ENCODE peak calls at places on chromosomes 2 and 18, in nine cellular contexts. W, Q, G, S, I, R, J, X and K are unnamed samples.

GRCh38 chr18:13619505-13620205 is 106.7 kb downstream of the FAM210A start:
- DNase-seq in W (no peak), Q (no peak), G (no peak), S (no peak), I (no peak), R (no peak), J (no peak), X (no peak), K (no peak)

GRCh38 chr2:130826821-130827501 is 9.8 kb upstream of the ARHGEF4 start:
- DNase-seq in W (no peak), Q (no peak), G (no peak), S (no peak), I (no peak), R (no peak), J (no peak), X (no peak), K (no peak)

GRCh38 chr2:15941970-15942710 is 1.8 kb downstream of the MYCN start:
- DNase-seq in W (no peak), Q (no peak), G (no peak), S (no peak), I (no peak), R (no peak), J (no peak), X (no peak), K (no peak)

GRCh38 chr2:226800941-226801784 is 1.5 kb upstream of the IRS1 start:
- DNase-seq in W (peak; percentile 77), Q (no peak), G (peak; percentile 67), S (peak; percentile 91), I (peak; percentile 59), R (peak; percentile 48), J (peak; percentile 79), X (peak; percentile 76), K (peak; percentile 69)

GRCh38 chr18:76130845-76131244 is 364.2 kb downstream of the ZNF516 start:
- DNase-seq in W (no peak), Q (no peak), G (no peak), S (no peak), I (no peak), R (no peak), J (no peak), X (no peak), K (no peak)

GRCh38 chr18:47036927-47037605 is 1.6 kb upstream of the ELOA2 start:
- DNase-seq in W (no peak), Q (no peak), G (no peak), S (no peak), I (no peak), R (no peak), J (no peak), X (no peak), K (no peak)

GRCh38 chr2:225334524-225334923 is 65.0 kb upstream of the NYAP2 start:
- DNase-seq in W (no peak), Q (no peak), G (peak; percentile 56), S (no peak), I (peak; percentile 20), R (no peak), J (no peak), X (no peak), K (no peak)

GRCh38 chr2:233209117-233209977 is 42.1 kb upstream of the ATG16L1 start:
- DNase-seq in W (no peak), Q (no peak), G (peak; percentile 81), S (peak; percentile 55), I (no peak), R (no peak), J (peak; percentile 25), X (no peak), K (no peak)

GRCh38 chr2:239166201-239166834 is 234.5 kb downstream of the HDAC4 start:
- DNase-seq in W (no peak), Q (no peak), G (no peak), S (no peak), I (no peak), R (no peak), J (peak; percentile 1), X (no peak), K (no peak)

GRCh38 chr2:14941151-14941631 is 308.7 kb downstream of the LRATD1 start:
- DNase-seq in W (no peak), Q (peak; percentile 8), G (peak; percentile 53), S (no peak), I (no peak), R (no peak), J (peak; percentile 11), X (no peak), K (no peak)

GRCh38 chr2:176814274-176814673 is 398.3 kb upstream of the HNRNPA3 start:
- DNase-seq in W (no peak), Q (no peak), G (no peak), S (peak; percentile 27), I (no peak), R (no peak), J (no peak), X (no peak), K (no peak)

GRCh38 chr18:73884868-73885267 is 262.8 kb downstream of the FBXO15 start:
- DNase-seq in W (no peak), Q (no peak), G (no peak), S (no peak), I (no peak), R (no peak), J (no peak), X (no peak), K (no peak)

GRCh38 chr2:71937401-71937800 is 210.3 kb downstream of the CYP26B1 start:
- DNase-seq in W (no peak), Q (no peak), G (peak; percentile 34), S (no peak), I (no peak), R (no peak), J (no peak), X (no peak), K (no peak)

GRCh38 chr2:68287580-68288441 is 31.9 kb downstream of the CNRIP1 start:
- DNase-seq in W (no peak), Q (no peak), G (peak; percentile 33), S (no peak), I (no peak), R (no peak), J (peak; percentile 61), X (no peak), K (no peak)

GRCh38 chr18:48072428-48073204 is 142.2 kb upstream of the SMAD2 start:
- DNase-seq in W (no peak), Q (no peak), G (no peak), S (no peak), I (no peak), R (no peak), J (no peak), X (no peak), K (no peak)

GRCh38 chr2:14148186-14148585 is 484.3 kb upstream of the LRATD1 start:
- DNase-seq in W (no peak), Q (no peak), G (no peak), S (no peak), I (no peak), R (no peak), J (peak; percentile 0), X (no peak), K (no peak)

GRCh38 chr2:195706161-195706900 is 49.3 kb downstream of the SLC39A10 start:
- DNase-seq in W (no peak), Q (no peak), G (peak; percentile 71), S (no peak), I (no peak), R (no peak), J (peak; percentile 25), X (no peak), K (no peak)

GRCh38 chr2:181991171-181991885 is 5.7 kb downstream of the PPP1R1C start:
- DNase-seq in W (peak; percentile 2), Q (no peak), G (no peak), S (no peak), I (no peak), R (no peak), J (no peak), X (no peak), K (no peak)

GRCh38 chr2:204487447-204488229 is 57.6 kb upstream of the PARD3B start:
- DNase-seq in W (no peak), Q (no peak), G (peak; percentile 28), S (no peak), I (no peak), R (no peak), J (peak; percentile 93), X (no peak), K (no peak)